ENCODE peak calls at places on chromosomes 6 and 20, in four cellular contexts. I is pancreas, K is left lung, Q is HFFc6. U is an unnamed sample.

GRCh38 chr6:79833264-79833663 is 114.1 kb downstream of the ELOVL4 start:
- DNase-seq in K (no peak), Q (no peak), I (no peak), U (no peak)

GRCh38 chr20:4962257-4962855 is 39.0 kb downstream of the SLC23A2 start:
- DNase-seq in K (no peak), I (no peak), Q (no peak), U (no peak)

GRCh38 chr6:3893914-3894313 is 44.7 kb downstream of the FAM50B start:
- DNase-seq in K (no peak), Q (no peak), I (no peak), U (no peak)

GRCh38 chr20:39752235-39752876 is 790.2 kb downstream of the DHX35 start:
- DNase-seq in I (no peak), K (no peak), Q (no peak), U (no peak)

GRCh38 chr6:155013457-155013876 is 18.4 kb downstream of the TIAM2 start:
- DNase-seq in Q (no peak), K (no peak), I (no peak), U (no peak)

GRCh38 chr6:12369781-12370262 is 79.7 kb downstream of the EDN1 start:
- DNase-seq in Q (no peak), I (no peak), K (peak), U (no peak)

GRCh38 chr20:58690851-58691250 is 1.7 kb upstream of the NPEPL1 start:
- DNase-seq in Q (no peak), K (no peak), I (no peak), U (no peak)

GRCh38 chr6:16857969-16858592 is 96.8 kb upstream of the ATXN1 start:
- DNase-seq in Q (no peak), K (no peak), I (no peak), U (no peak)

GRCh38 chr6:137717074-137718073 is 149.7 kb upstream of the TNFAIP3 start:
- DNase-seq in Q (no peak), K (no peak), I (no peak), U (no peak)

GRCh38 chr6:48744948-48745347 is 634.0 kb upstream of the PTCHD4 start:
- DNase-seq in I (no peak), Q (peak), K (no peak), U (no peak)

GRCh38 chr6:56864171-56864616 is 90.7 kb upstream of the BEND6 start:
- DNase-seq in Q (no peak), I (no peak), K (no peak), U (no peak)

GRCh38 chr20:38825901-38826625 is 20.6 kb downstream of the PPP1R16B start:
- DNase-seq in I (no peak), Q (peak), K (no peak), U (no peak)

GRCh38 chr20:12199703-12200102 is 282.0 kb downstream of the BTBD3 start:
- DNase-seq in I (no peak), Q (no peak), K (no peak), U (no peak)

GRCh38 chr6:153831350-153832078 is 207.5 kb upstream of the OPRM1 start:
- DNase-seq in I (no peak), K (no peak), Q (no peak), U (no peak)

GRCh38 chr6:38052035-38052434 is 232.5 kb downstream of the ZFAND3 start:
- DNase-seq in Q (no peak), I (no peak), K (no peak), U (no peak)

GRCh38 chr6:33165581-33166258 is 26.5 kb downstream of the COL11A2 start:
- DNase-seq in I (no peak), Q (no peak), K (peak), U (no peak)

GRCh38 chr6:27471365-27472115 is 1.4 kb downstream of the ZNF184 start:
- DNase-seq in I (no peak), K (no peak), Q (no peak), U (no peak)

GRCh38 chr6:27474172-27474465 is 1.2 kb upstream of the ZNF184 start:
- DNase-seq in K (no peak), Q (no peak), I (no peak), U (no peak)

GRCh38 chr6:27474672-27475071 is 1.8 kb upstream of the ZNF184 start:
- DNase-seq in Q (no peak), K (no peak), I (no peak), U (no peak)

GRCh38 chr6:27472182-27472616 is 706 bp downstream of the ZNF184 start:
- DNase-seq in I (no peak), Q (peak), K (peak), U (peak)

GRCh38 chr6:27472617-27473400 is at the start of gene ZNF184:
- DNase-seq in Q (peak), K (peak), I (peak), U (peak)
- TF ChIP-seq CTCF in Q (no peak), K (no peak), I (no peak), U (peak)

GRCh38 chr6:72022830-72023229 is 136.5 kb downstream of the RIMS1 start:
- DNase-seq in Q (no peak), K (no peak), I (no peak), U (no peak)
- TF ChIP-seq CTCF in Q (peak), K (no peak), I (no peak), U (no peak)

GRCh38 chr20:36180323-36180722 is 25.8 kb downstream of the EPB41L1 start:
- DNase-seq in Q (no peak), I (no peak), K (no peak), U (no peak)

GRCh38 chr20:36183155-36183944 is 28.8 kb downstream of the EPB41L1 start:
- DNase-seq in K (no peak), I (no peak), Q (no peak), U (no peak)

GRCh38 chr20:36181934-36182603 is 27.5 kb downstream of the EPB41L1 start:
- DNase-seq in Q (peak), I (no peak), K (no peak), U (no peak)

GRCh38 chr20:36184816-36185776 is 30.6 kb downstream of the EPB41L1 start:
- DNase-seq in Q (no peak), I (no peak), K (no peak), U (no peak)

GRCh38 chr20:36182604-36183154 is 28.1 kb downstream of the EPB41L1 start:
- DNase-seq in Q (no peak), K (no peak), I (no peak), U (no peak)
- TF ChIP-seq CTCF in Q (no peak), K (no peak), I (no peak), U (no peak)

GRCh38 chr6:121680058-121680457 is 244.6 kb downstream of the GJA1 start:
- DNase-seq in Q (no peak), I (no peak), K (no peak), U (no peak)
- TF ChIP-seq CTCF in Q (no peak), I (no peak), K (no peak), U (no peak)

DNA sequence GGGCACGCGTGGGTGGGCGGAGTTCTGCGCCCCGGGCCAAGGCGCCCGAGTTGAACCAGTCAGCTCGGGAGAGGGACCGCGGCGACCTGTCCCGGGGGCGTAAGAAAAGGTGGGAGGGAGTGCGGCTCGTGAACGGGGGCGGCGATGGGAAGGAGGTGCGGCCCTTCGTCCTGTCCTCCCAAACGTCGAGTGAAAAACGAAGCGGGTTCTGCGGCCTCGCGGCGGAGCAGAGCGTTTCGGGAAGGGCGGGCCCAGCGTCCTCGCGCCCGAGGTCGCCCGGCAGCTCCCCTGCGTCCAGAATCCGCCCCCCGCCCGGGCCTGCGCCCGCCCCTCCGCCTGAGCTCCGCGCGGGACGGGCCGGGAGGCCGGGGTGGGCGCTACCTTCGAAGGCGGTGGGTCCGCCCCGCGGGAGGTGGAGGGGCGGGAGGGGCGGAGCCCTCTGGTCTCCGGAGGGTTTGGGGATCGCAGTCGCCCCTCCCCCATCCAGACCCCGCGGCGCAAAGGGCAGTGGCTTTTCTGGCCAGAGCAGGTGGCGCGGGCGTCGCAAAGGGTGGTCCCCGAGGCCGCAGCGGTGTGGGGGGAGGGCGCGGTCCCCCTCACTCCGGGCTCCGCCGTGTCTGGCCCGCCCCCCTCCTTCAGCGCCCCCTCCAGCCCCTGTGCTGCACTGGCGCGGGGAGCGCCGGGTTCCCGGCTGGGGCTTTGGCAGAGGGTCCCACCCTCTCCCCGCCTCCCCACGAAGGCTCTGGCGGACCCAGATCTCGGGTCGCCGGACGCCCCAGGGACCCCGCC is 838 bp downstream of the STMN3 start:
- DNase-seq in I (peak), K (no peak), Q (no peak), U (no peak)
- TF ChIP-seq CTCF in I (no peak), K (no peak), Q (no peak), U (no peak)

GRCh38 chr20:23048283-23049200 is 930 bp downstream of the THBD start:
- DNase-seq in I (peak), K (peak), Q (no peak), U (no peak)
- TF ChIP-seq CTCF in I (peak), K (peak), Q (no peak), U (peak)

U was measured in type B pancreatic cell.